ENCODE peak calls at places on chromosome 1, in ten cellular contexts. One of them, this sample, is unnamed.

GRCh38 chr1:218048828-218049227 is 236.3 kb upstream of the RRP15 start:
- DNase-seq in choroid plexus epithelial cell: no peak
- DNase-seq in fibroblast of lung: no peak
- DNase-seq in cardiac fibroblast: no peak
- DNase-seq in osteocyte: no peak
- DNase-seq in bronchial epithelial cell: no peak
- DNase-seq in AG09309: no peak
- DNase-seq in A549: no peak
- DNase-seq in LNCaP clone FGC: no peak
- DNase-seq in WTC11: no peak
- DNase-seq in this sample: no peak

GRCh38 chr1:54970901-54971300 is 9.5 kb upstream of the TMEM61 start:
- DNase-seq in osteocyte: no peak
- DNase-seq in cardiac fibroblast: no peak
- DNase-seq in fibroblast of lung: no peak
- DNase-seq in AG09309: no peak
- DNase-seq in A549: no peak
- DNase-seq in choroid plexus epithelial cell: no peak
- DNase-seq in bronchial epithelial cell: peak; percentile 96
- DNase-seq in WTC11: no peak
- DNase-seq in LNCaP clone FGC: no peak
- DNase-seq in this sample: no peak

GRCh38 chr1:54016343-54017282 is 1.4 kb downstream of the LDLRAD1 start:
- DNase-seq in cardiac fibroblast: peak; percentile 14
- DNase-seq in WTC11: no peak
- DNase-seq in bronchial epithelial cell: peak; percentile 89
- DNase-seq in choroid plexus epithelial cell: peak; percentile 95
- DNase-seq in osteocyte: peak; percentile 75
- DNase-seq in fibroblast of lung: no peak
- DNase-seq in A549: peak; percentile 63
- DNase-seq in AG09309: no peak
- DNase-seq in LNCaP clone FGC: peak; percentile 80
- DNase-seq in this sample: peak; percentile 71

GRCh38 chr1:229759037-229759435 is 133.0 kb downstream of the URB2 start:
- DNase-seq in fibroblast of lung: peak; percentile 85
- DNase-seq in osteocyte: no peak
- DNase-seq in bronchial epithelial cell: no peak
- DNase-seq in cardiac fibroblast: no peak
- DNase-seq in WTC11: no peak
- DNase-seq in choroid plexus epithelial cell: no peak
- DNase-seq in LNCaP clone FGC: no peak
- DNase-seq in AG09309: peak; percentile 62
- DNase-seq in A549: no peak
- DNase-seq in this sample: no peak

GRCh38 chr1:192104852-192105251 is 53.4 kb upstream of the RGS18 start:
- DNase-seq in A549: no peak
- DNase-seq in WTC11: no peak
- DNase-seq in bronchial epithelial cell: peak; percentile 47
- DNase-seq in LNCaP clone FGC: no peak
- DNase-seq in fibroblast of lung: peak; percentile 81
- DNase-seq in AG09309: peak; percentile 14
- DNase-seq in cardiac fibroblast: peak; percentile 66
- DNase-seq in choroid plexus epithelial cell: peak; percentile 88
- DNase-seq in osteocyte: no peak
- DNase-seq in this sample: no peak

GRCh38 chr1:224495861-224496260 is 61.3 kb upstream of the WDR26 start:
- DNase-seq in WTC11: no peak
- DNase-seq in choroid plexus epithelial cell: no peak
- DNase-seq in LNCaP clone FGC: no peak
- DNase-seq in bronchial epithelial cell: no peak
- DNase-seq in A549: no peak
- DNase-seq in AG09309: no peak
- DNase-seq in cardiac fibroblast: no peak
- DNase-seq in osteocyte: no peak
- DNase-seq in fibroblast of lung: peak; percentile 52
- DNase-seq in this sample: no peak

GRCh38 chr1:80989455-80989854 is 811.3 kb upstream of the ADGRL2 start:
- DNase-seq in bronchial epithelial cell: no peak
- DNase-seq in A549: no peak
- DNase-seq in WTC11: no peak
- DNase-seq in cardiac fibroblast: peak; percentile 12
- DNase-seq in choroid plexus epithelial cell: no peak
- DNase-seq in AG09309: no peak
- DNase-seq in osteocyte: no peak
- DNase-seq in LNCaP clone FGC: no peak
- DNase-seq in fibroblast of lung: no peak
- DNase-seq in this sample: no peak

GRCh38 chr1:119351997-119352396 is 16.6 kb upstream of the HAO2 start:
- DNase-seq in WTC11: no peak
- DNase-seq in bronchial epithelial cell: peak; percentile 41
- DNase-seq in cardiac fibroblast: no peak
- DNase-seq in LNCaP clone FGC: no peak
- DNase-seq in A549: no peak
- DNase-seq in choroid plexus epithelial cell: no peak
- DNase-seq in osteocyte: no peak
- DNase-seq in AG09309: no peak
- DNase-seq in fibroblast of lung: no peak
- DNase-seq in this sample: no peak

GRCh38 chr1:20663969-20664715 is 3.0 kb upstream of the DDOST start:
- DNase-seq in osteocyte: no peak
- DNase-seq in choroid plexus epithelial cell: no peak
- DNase-seq in LNCaP clone FGC: no peak
- DNase-seq in fibroblast of lung: no peak
- DNase-seq in A549: no peak
- DNase-seq in cardiac fibroblast: no peak
- DNase-seq in AG09309: no peak
- DNase-seq in bronchial epithelial cell: no peak
- DNase-seq in WTC11: no peak
- DNase-seq in this sample: no peak

GRCh38 chr1:20663365-20663764 is 2.2 kb upstream of the DDOST start:
- DNase-seq in AG09309: no peak
- DNase-seq in osteocyte: no peak
- DNase-seq in choroid plexus epithelial cell: no peak
- DNase-seq in fibroblast of lung: no peak
- DNase-seq in LNCaP clone FGC: no peak
- DNase-seq in A549: no peak
- DNase-seq in cardiac fibroblast: no peak
- DNase-seq in bronchial epithelial cell: no peak
- DNase-seq in WTC11: no peak
- DNase-seq in this sample: no peak

GRCh38 chr1:20660363-20661234 is 570 bp downstream of the DDOST start:
- DNase-seq in osteocyte: no peak
- DNase-seq in cardiac fibroblast: no peak
- DNase-seq in fibroblast of lung: peak; percentile 1
- DNase-seq in WTC11: no peak
- DNase-seq in choroid plexus epithelial cell: peak; percentile 17
- DNase-seq in bronchial epithelial cell: no peak
- DNase-seq in A549: no peak
- DNase-seq in LNCaP clone FGC: no peak
- DNase-seq in AG09309: no peak
- DNase-seq in this sample: no peak

GRCh38 chr1:20662110-20662475 is 924 bp upstream of the DDOST start:
- DNase-seq in WTC11: no peak
- DNase-seq in cardiac fibroblast: no peak
- DNase-seq in AG09309: no peak
- DNase-seq in osteocyte: no peak
- DNase-seq in fibroblast of lung: no peak
- DNase-seq in A549: no peak
- DNase-seq in LNCaP clone FGC: no peak
- DNase-seq in bronchial epithelial cell: no peak
- DNase-seq in choroid plexus epithelial cell: no peak
- DNase-seq in this sample: no peak

DNA sequence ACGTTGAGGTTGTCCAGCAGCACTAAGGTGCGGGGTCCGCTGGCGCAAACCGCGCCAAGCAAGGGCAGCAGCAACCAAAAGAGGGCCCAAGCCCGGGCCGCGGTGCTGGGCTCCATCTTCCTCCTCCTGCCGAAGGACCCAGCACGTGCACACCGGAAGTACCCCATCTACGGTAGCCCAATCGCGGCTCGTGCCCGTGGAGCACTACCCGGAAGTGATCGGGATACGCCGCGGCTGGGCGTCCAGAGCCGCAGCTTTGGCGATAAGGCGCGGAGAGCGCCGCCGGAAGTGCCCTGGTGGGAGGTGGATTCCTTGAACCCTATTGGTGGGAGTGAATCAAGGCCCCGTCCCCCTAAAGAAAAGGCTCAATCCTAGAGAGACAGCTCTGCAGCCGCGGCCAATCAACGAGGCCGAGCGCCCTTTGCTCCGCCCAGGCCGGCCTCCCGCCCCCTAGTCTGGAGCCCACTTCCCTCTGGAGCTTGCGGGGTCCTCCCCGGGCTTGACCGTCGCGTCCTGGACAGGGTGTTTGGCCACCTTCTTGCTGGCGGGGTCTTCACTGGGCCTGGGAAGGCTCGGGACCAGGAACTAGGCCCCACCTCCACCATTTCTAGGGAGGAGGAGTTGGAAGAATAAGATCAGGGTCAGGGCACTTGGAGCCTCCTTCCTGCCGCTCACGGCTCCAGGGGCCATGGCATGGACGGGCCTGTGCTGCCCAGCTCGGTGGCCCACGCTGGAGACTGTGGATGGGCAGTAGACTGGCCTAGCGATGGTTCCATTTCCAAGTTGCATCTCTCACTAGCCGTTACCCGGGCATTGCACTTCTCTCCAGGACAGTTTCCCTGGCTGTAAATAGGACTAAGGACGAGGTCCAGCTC is at the start of gene DDOST:
- DNase-seq in choroid plexus epithelial cell: peak; percentile 98
- DNase-seq in WTC11: peak; percentile 96
- DNase-seq in AG09309: peak; percentile 87
- DNase-seq in bronchial epithelial cell: peak; percentile 95
- DNase-seq in A549: peak; percentile 95
- DNase-seq in osteocyte: peak; percentile 98
- DNase-seq in cardiac fibroblast: peak; percentile 98
- DNase-seq in LNCaP clone FGC: peak; percentile 88
- DNase-seq in fibroblast of lung: peak; percentile 98
- DNase-seq in this sample: peak; percentile 92
- TF ChIP-seq CTCF in choroid plexus epithelial cell: peak; percentile 60
- TF ChIP-seq CTCF in WTC11: no peak
- TF ChIP-seq CTCF in AG09309: peak; percentile 48
- TF ChIP-seq CTCF in bronchial epithelial cell: peak; percentile 72
- TF ChIP-seq CTCF in A549: peak; percentile 16
- TF ChIP-seq CTCF in osteocyte: peak; percentile 61
- TF ChIP-seq CTCF in cardiac fibroblast: peak; percentile 54
- TF ChIP-seq CTCF in LNCaP clone FGC: no peak
- TF ChIP-seq CTCF in fibroblast of lung: peak; percentile 28
- TF ChIP-seq CTCF in this sample: no peak

DNA sequence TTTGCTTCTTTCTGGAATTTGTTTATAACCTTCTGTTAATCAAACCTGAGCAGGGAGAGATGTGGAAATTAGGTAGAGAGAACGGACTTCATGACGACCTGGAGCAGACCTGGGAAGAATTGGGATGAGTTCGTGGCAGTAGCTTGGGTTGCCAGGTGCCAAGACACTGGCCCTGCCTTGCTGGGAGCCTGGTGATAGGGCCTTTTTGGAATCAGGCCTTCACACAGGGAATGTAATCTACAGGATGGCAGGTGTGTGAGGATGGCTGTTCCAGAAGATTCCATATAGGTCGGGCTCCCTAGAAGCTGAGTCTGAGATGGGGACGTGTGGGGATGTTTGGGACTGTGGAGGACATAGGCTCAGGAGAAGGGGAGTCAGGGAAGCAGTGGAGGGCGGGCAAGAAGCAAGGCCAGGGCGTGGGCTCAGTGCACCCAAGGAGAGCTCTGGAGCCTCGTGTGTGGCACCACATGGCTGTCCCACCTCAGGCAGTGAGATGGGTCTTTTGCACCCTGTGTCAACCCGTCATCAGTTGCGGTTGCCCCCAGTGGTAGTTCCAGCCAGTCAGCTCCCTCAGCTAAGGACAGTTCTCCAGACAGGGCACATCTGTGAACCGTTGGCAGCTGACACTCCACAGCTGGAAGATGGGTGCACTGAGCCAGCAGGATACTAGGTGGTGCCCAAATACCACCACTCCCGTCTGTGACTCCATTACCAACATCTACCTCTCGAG is 395.9 kb downstream of the MATN1 start:
- DNase-seq in osteocyte: peak; percentile 69
- DNase-seq in LNCaP clone FGC: no peak
- DNase-seq in fibroblast of lung: no peak
- DNase-seq in AG09309: no peak
- DNase-seq in bronchial epithelial cell: no peak
- DNase-seq in cardiac fibroblast: no peak
- DNase-seq in A549: no peak
- DNase-seq in WTC11: no peak
- DNase-seq in choroid plexus epithelial cell: no peak
- DNase-seq in this sample: no peak
- TF ChIP-seq CTCF in osteocyte: no peak
- TF ChIP-seq CTCF in LNCaP clone FGC: no peak
- TF ChIP-seq CTCF in fibroblast of lung: no peak
- TF ChIP-seq CTCF in AG09309: no peak
- TF ChIP-seq CTCF in bronchial epithelial cell: no peak
- TF ChIP-seq CTCF in cardiac fibroblast: no peak
- TF ChIP-seq CTCF in A549: no peak
- TF ChIP-seq CTCF in WTC11: no peak
- TF ChIP-seq CTCF in choroid plexus epithelial cell: no peak
- TF ChIP-seq CTCF in this sample: no peak

GRCh38 chr1:93770640-93771039 is 89.0 kb upstream of the BCAR3 start:
- DNase-seq in osteocyte: no peak
- DNase-seq in LNCaP clone FGC: no peak
- DNase-seq in A549: no peak
- DNase-seq in fibroblast of lung: no peak
- DNase-seq in WTC11: no peak
- DNase-seq in choroid plexus epithelial cell: no peak
- DNase-seq in AG09309: no peak
- DNase-seq in bronchial epithelial cell: no peak
- DNase-seq in cardiac fibroblast: no peak
- DNase-seq in this sample: no peak

GRCh38 chr1:93766451-93766850 is 84.8 kb upstream of the BCAR3 start:
- DNase-seq in cardiac fibroblast: no peak
- DNase-seq in choroid plexus epithelial cell: no peak
- DNase-seq in A549: no peak
- DNase-seq in LNCaP clone FGC: no peak
- DNase-seq in fibroblast of lung: peak; percentile 31
- DNase-seq in AG09309: no peak
- DNase-seq in osteocyte: no peak
- DNase-seq in bronchial epithelial cell: no peak
- DNase-seq in WTC11: no peak
- DNase-seq in this sample: no peak

GRCh38 chr1:93771843-93772242 is 90.2 kb upstream of the BCAR3 start:
- DNase-seq in AG09309: no peak
- DNase-seq in cardiac fibroblast: no peak
- DNase-seq in WTC11: no peak
- DNase-seq in bronchial epithelial cell: no peak
- DNase-seq in osteocyte: no peak
- DNase-seq in A549: no peak
- DNase-seq in fibroblast of lung: no peak
- DNase-seq in choroid plexus epithelial cell: no peak
- DNase-seq in LNCaP clone FGC: no peak
- DNase-seq in this sample: no peak

GRCh38 chr1:93769767-93770166 is 88.1 kb upstream of the BCAR3 start:
- DNase-seq in osteocyte: no peak
- DNase-seq in WTC11: no peak
- DNase-seq in A549: no peak
- DNase-seq in fibroblast of lung: no peak
- DNase-seq in cardiac fibroblast: no peak
- DNase-seq in choroid plexus epithelial cell: no peak
- DNase-seq in LNCaP clone FGC: no peak
- DNase-seq in AG09309: no peak
- DNase-seq in bronchial epithelial cell: no peak
- DNase-seq in this sample: no peak

GRCh38 chr1:93768380-93768863 is 86.8 kb upstream of the BCAR3 start:
- DNase-seq in osteocyte: no peak
- DNase-seq in bronchial epithelial cell: no peak
- DNase-seq in choroid plexus epithelial cell: no peak
- DNase-seq in fibroblast of lung: no peak
- DNase-seq in WTC11: no peak
- DNase-seq in cardiac fibroblast: peak; percentile 56
- DNase-seq in A549: no peak
- DNase-seq in AG09309: no peak
- DNase-seq in LNCaP clone FGC: no peak
- DNase-seq in this sample: no peak
- TF ChIP-seq CTCF in osteocyte: no peak
- TF ChIP-seq CTCF in bronchial epithelial cell: no peak
- TF ChIP-seq CTCF in choroid plexus epithelial cell: no peak
- TF ChIP-seq CTCF in fibroblast of lung: no peak
- TF ChIP-seq CTCF in WTC11: no peak
- TF ChIP-seq CTCF in cardiac fibroblast: no peak
- TF ChIP-seq CTCF in A549: no peak
- TF ChIP-seq CTCF in AG09309: no peak
- TF ChIP-seq CTCF in LNCaP clone FGC: no peak
- TF ChIP-seq CTCF in this sample: no peak

GRCh38 chr1:111992396-111992985 is 3.0 kb upstream of the KCND3 start:
- DNase-seq in bronchial epithelial cell: no peak
- DNase-seq in WTC11: no peak
- DNase-seq in choroid plexus epithelial cell: no peak
- DNase-seq in cardiac fibroblast: no peak
- DNase-seq in fibroblast of lung: no peak
- DNase-seq in AG09309: no peak
- DNase-seq in osteocyte: no peak
- DNase-seq in A549: no peak
- DNase-seq in LNCaP clone FGC: no peak
- DNase-seq in this sample: no peak

GRCh38 chr1:111990026-111990877 is 784 bp upstream of the KCND3 start:
- DNase-seq in fibroblast of lung: peak; percentile 26
- DNase-seq in bronchial epithelial cell: no peak
- DNase-seq in LNCaP clone FGC: no peak
- DNase-seq in AG09309: no peak
- DNase-seq in A549: no peak
- DNase-seq in cardiac fibroblast: peak; percentile 10
- DNase-seq in osteocyte: no peak
- DNase-seq in choroid plexus epithelial cell: no peak
- DNase-seq in WTC11: peak; percentile 21
- DNase-seq in this sample: peak; percentile 2

GRCh38 chr1:111989531-111990025 is at the start of gene KCND3:
- DNase-seq in osteocyte: no peak
- DNase-seq in fibroblast of lung: peak; percentile 37
- DNase-seq in choroid plexus epithelial cell: peak; percentile 29
- DNase-seq in WTC11: peak; percentile 30
- DNase-seq in AG09309: no peak
- DNase-seq in bronchial epithelial cell: no peak
- DNase-seq in LNCaP clone FGC: no peak
- DNase-seq in cardiac fibroblast: peak; percentile 27
- DNase-seq in A549: no peak
- DNase-seq in this sample: peak; percentile 20

GRCh38 chr1:111988743-111989453 is 570 bp downstream of the KCND3 start:
- DNase-seq in bronchial epithelial cell: no peak
- DNase-seq in WTC11: peak; percentile 57
- DNase-seq in A549: no peak
- DNase-seq in choroid plexus epithelial cell: no peak
- DNase-seq in AG09309: no peak
- DNase-seq in LNCaP clone FGC: no peak
- DNase-seq in fibroblast of lung: no peak
- DNase-seq in cardiac fibroblast: no peak
- DNase-seq in osteocyte: no peak
- DNase-seq in this sample: no peak

GRCh38 chr1:111990878-111991760 is 1.7 kb upstream of the KCND3 start:
- DNase-seq in cardiac fibroblast: peak; percentile 60
- DNase-seq in osteocyte: no peak
- DNase-seq in AG09309: peak; percentile 5
- DNase-seq in fibroblast of lung: peak; percentile 36
- DNase-seq in WTC11: peak; percentile 67
- DNase-seq in choroid plexus epithelial cell: peak; percentile 8
- DNase-seq in bronchial epithelial cell: peak; percentile 70
- DNase-seq in LNCaP clone FGC: peak; percentile 67
- DNase-seq in A549: peak; percentile 11
- DNase-seq in this sample: peak; percentile 55
- TF ChIP-seq CTCF in cardiac fibroblast: peak; percentile 16
- TF ChIP-seq CTCF in osteocyte: peak; percentile 57
- TF ChIP-seq CTCF in AG09309: peak; percentile 29
- TF ChIP-seq CTCF in fibroblast of lung: peak; percentile 15
- TF ChIP-seq CTCF in WTC11: no peak
- TF ChIP-seq CTCF in choroid plexus epithelial cell: peak; percentile 12
- TF ChIP-seq CTCF in bronchial epithelial cell: peak; percentile 56
- TF ChIP-seq CTCF in LNCaP clone FGC: peak; percentile 78
- TF ChIP-seq CTCF in A549: no peak
- TF ChIP-seq CTCF in this sample: no peak

This sample was measured in Calu3.